ENCODE peak calls at places on chromosome 20, in ten cellular contexts. G is heart left ventricle, H is A549, X is H54, K is GM12891, L is IMR-90, E is breast epithelium, C is lower leg skin, M is stomach, A is gastrocnemius medialis. W is an unnamed sample.

GRCh38 chr20:11247943-11248475 is 574.2 kb upstream of the JAG1 start:
- DNase-seq in A (no peak), K (no peak), L (no peak), E (no peak), M (no peak), G (no peak), H (no peak), C (no peak), X (no peak), W (no peak)

GRCh38 chr20:14820771-14821170 is 483.4 kb upstream of the FLRT3 start:
- DNase-seq in H (no peak), L (no peak), K (no peak), E (no peak), M (no peak), C (no peak), A (no peak), X (no peak), G (no peak), W (no peak)

GRCh38 chr20:25306991-25307903 is 59.4 kb downstream of the PYGB start:
- DNase-seq in C (no peak), L (no peak), K (no peak), H (no peak), M (no peak), X (no peak), G (no peak), A (no peak), E (no peak), W (no peak)

GRCh38 chr20:52926505-52926904 is 45.7 kb upstream of the TSHZ2 start:
- DNase-seq in X (no peak), L (no peak), H (no peak), E (no peak), K (no peak), G (no peak), C (no peak), A (no peak), M (no peak), W (no peak)

GRCh38 chr20:1863296-1863695 is 31.9 kb upstream of the SIRPA start:
- DNase-seq in K (no peak), G (no peak), A (no peak), M (no peak), E (no peak), H (no peak), X (no peak), C (no peak), L (peak), W (no peak)

GRCh38 chr20:49880177-49880576 is 35.2 kb downstream of the SPATA2 start:
- DNase-seq in X (no peak), H (no peak), M (peak), A (no peak), E (no peak), K (no peak), C (no peak), G (no peak), L (peak), W (no peak)

GRCh38 chr20:23078351-23078993 is 7.7 kb downstream of the CD93 start:
- DNase-seq in H (no peak), E (no peak), G (no peak), M (no peak), C (no peak), K (no peak), A (no peak), L (no peak), X (no peak), W (no peak)

GRCh38 chr20:8454137-8454712 is 322.2 kb downstream of the PLCB1 start:
- DNase-seq in L (peak), H (peak), C (no peak), A (no peak), M (no peak), K (peak), G (no peak), E (no peak), X (peak), W (peak)

GRCh38 chr20:35766843-35767242 is 5.0 kb upstream of the PHF20 start:
- DNase-seq in E (no peak), X (no peak), L (no peak), K (no peak), M (no peak), G (no peak), H (no peak), A (no peak), C (no peak), W (no peak)

GRCh38 chr20:34713194-34713943 is 9.2 kb downstream of the TP53INP2 start:
- DNase-seq in L (peak), G (no peak), A (no peak), H (peak), K (no peak), C (no peak), E (no peak), M (no peak), X (peak), W (peak)

GRCh38 chr20:35886537-35886936 is 67.8 kb downstream of the SCAND1 start:
- DNase-seq in G (peak), K (no peak), C (no peak), A (peak), X (no peak), E (no peak), M (no peak), H (no peak), L (no peak), W (peak)

GRCh38 chr20:37892001-37892400 is 10.9 kb upstream of the VSTM2L start:
- DNase-seq in C (no peak), A (no peak), K (no peak), H (no peak), E (no peak), G (no peak), M (no peak), L (no peak), X (no peak), W (no peak)

GRCh38 chr20:5149892-5150225 is 23.1 kb downstream of the CDS2 start:
- DNase-seq in G (no peak), M (no peak), A (no peak), E (no peak), K (no peak), C (no peak), X (no peak), L (no peak), H (no peak), W (no peak)

GRCh38 chr20:33522256-33522820 is 32.4 kb downstream of the CBFA2T2 start:
- DNase-seq in C (no peak), G (no peak), A (no peak), M (no peak), L (no peak), E (no peak), K (no peak), H (no peak), X (no peak), W (no peak)

GRCh38 chr20:20796766-20797415 is 84.4 kb upstream of the RALGAPA2 start:
- DNase-seq in C (no peak), L (no peak), A (no peak), M (no peak), H (no peak), X (no peak), E (no peak), K (no peak), G (no peak), W (no peak)

GRCh38 chr20:29443819-29444218 is 1813.6 kb upstream of the DEFB115 start:
- DNase-seq in G (no peak), H (no peak), K (no peak), M (no peak), E (no peak), X (no peak), A (no peak), L (no peak), C (no peak), W (no peak)

GRCh38 chr20:431012-431904 is 23.2 kb downstream of the RBCK1 start:
- DNase-seq in E (peak), X (no peak), C (no peak), L (peak), K (no peak), A (peak), H (peak), M (peak), G (peak), W (peak)

GRCh38 chr20:49216991-49217578 is 2.1 kb upstream of the DDX27 start:
- DNase-seq in E (peak), A (peak), G (peak), X (peak), H (peak), K (peak), M (peak), L (peak), C (peak), W (peak)

GRCh38 chr20:60930023-60930790 is 321.9 kb upstream of the CDH4 start:
- DNase-seq in A (no peak), H (no peak), L (no peak), K (no peak), M (no peak), G (no peak), E (no peak), C (no peak), X (no peak), W (no peak)

GRCh38 chr20:1881240-1881835 is 13.9 kb upstream of the SIRPA start:
- DNase-seq in G (peak), H (no peak), C (no peak), L (no peak), X (no peak), K (no peak), M (no peak), A (peak), E (no peak), W (no peak)

GRCh38 chr20:52105045-52105572 is 86.5 kb downstream of the ZFP64 start:
- DNase-seq in H (peak), L (peak), X (peak), A (no peak), K (no peak), E (no peak), G (no peak), C (peak), M (no peak), W (no peak)

GRCh38 chr20:51494241-51495110 is 48.0 kb downstream of the NFATC2 start:
- DNase-seq in G (no peak), E (no peak), L (no peak), A (no peak), X (no peak), C (no peak), M (no peak), K (no peak), H (no peak), W (no peak)

GRCh38 chr20:51122931-51123658 is 100.2 kb upstream of the KCNG1 start:
- DNase-seq in X (no peak), L (no peak), M (no peak), G (no peak), H (no peak), E (no peak), A (no peak), C (no peak), K (no peak), W (no peak)

GRCh38 chr20:986733-987355 is 15.3 kb downstream of the RSPO4 start:
- DNase-seq in K (no peak), M (no peak), G (no peak), E (no peak), C (no peak), X (no peak), L (no peak), H (no peak), A (no peak), W (no peak)

GRCh38 chr20:49356676-49357075 is 78.8 kb upstream of the ZNFX1 start:
- DNase-seq in G (no peak), K (no peak), A (peak), M (no peak), H (no peak), X (no peak), E (no peak), C (no peak), L (no peak), W (no peak)

GRCh38 chr20:47711046-47711752 is 74.1 kb downstream of the SULF2 start:
- DNase-seq in H (no peak), L (no peak), A (no peak), C (no peak), X (no peak), K (no peak), M (peak), G (no peak), E (no peak), W (no peak)

GRCh38 chr20:3900187-3900604 is 11.0 kb downstream of the PANK2 start:
- DNase-seq in K (no peak), E (no peak), C (no peak), A (no peak), G (no peak), M (no peak), X (no peak), L (no peak), H (no peak), W (no peak)

GRCh38 chr20:25011261-25011660 is 18.7 kb upstream of the APMAP start:
- DNase-seq in L (no peak), K (no peak), H (no peak), C (no peak), G (peak), A (no peak), E (peak), X (no peak), M (no peak), W (no peak)

GRCh38 chr20:23142162-23143050 is 56.3 kb upstream of the CD93 start:
- DNase-seq in E (no peak), K (peak), L (no peak), A (peak), G (no peak), H (no peak), X (no peak), C (no peak), M (no peak), W (no peak)

GRCh38 chr20:46230811-46231282 is 77.5 kb downstream of the CDH22 start:
- DNase-seq in C (no peak), G (peak), H (no peak), K (no peak), X (peak), L (peak), E (no peak), A (no peak), M (no peak), W (no peak)

GRCh38 chr20:63310265-63310971 is 17.4 kb downstream of the COL20A1 start:
- DNase-seq in C (no peak), X (no peak), L (peak), G (no peak), A (no peak), H (no peak), E (no peak), M (no peak), K (no peak), W (no peak)

GRCh38 chr20:48619126-48620101 is 208.4 kb downstream of the PREX1 start:
- DNase-seq in L (no peak), M (no peak), C (no peak), G (no peak), X (no peak), A (peak), H (no peak), K (no peak), E (no peak), W (no peak)

GRCh38 chr20:62021794-62022419 is 43.8 kb downstream of the TAF4 start:
- DNase-seq in K (no peak), L (no peak), C (no peak), X (no peak), G (no peak), A (no peak), M (no peak), E (no peak), H (no peak), W (no peak)

GRCh38 chr20:41136695-41137411 is 490 bp upstream of the PLCG1 start:
- DNase-seq in L (peak), A (peak), K (peak), X (peak), H (peak), G (peak), E (peak), M (peak), C (peak), W (peak)
- TF ChIP-seq POLR2A in L (peak), A (peak), K (peak), X (peak), H (peak), G (peak), E (peak), M (no peak), C (peak), W (peak)

GRCh38 chr20:44967207-44967807 is 995 bp downstream of the STK4 start:
- DNase-seq in A (no peak), L (no peak), C (no peak), H (no peak), K (no peak), G (no peak), X (no peak), M (no peak), E (no peak), W (peak)
- TF ChIP-seq POLR2A in A (no peak), L (no peak), C (no peak), H (no peak), K (no peak), G (no peak), X (no peak), M (no peak), E (no peak), W (no peak)

GRCh38 chr20:18287915-18288747 is at the start of gene ZNF133:
- DNase-seq in H (peak), K (peak), M (peak), X (peak), A (peak), G (peak), C (peak), E (peak), L (peak), W (peak)
- TF ChIP-seq POLR2A in H (peak), K (peak), M (no peak), X (peak), A (peak), G (no peak), C (peak), E (peak), L (peak), W (peak)

GRCh38 chr20:59018817-59019216 is 412 bp upstream of the TUBB1 start:
- DNase-seq in E (no peak), M (no peak), H (no peak), C (no peak), X (no peak), L (no peak), A (no peak), G (no peak), K (no peak), W (no peak)

GRCh38 chr20:59019217-59019616 is at the start of gene TUBB1:
- DNase-seq in G (no peak), C (no peak), L (no peak), X (no peak), E (no peak), K (no peak), H (no peak), A (no peak), M (no peak), W (peak)

GRCh38 chr20:59023616-59024015 is 4.4 kb downstream of the TUBB1 start:
- DNase-seq in X (no peak), L (no peak), A (no peak), C (no peak), H (no peak), G (no peak), E (no peak), K (no peak), M (no peak), W (no peak)

GRCh38 chr20:59022754-59023153 is 3.5 kb downstream of the TUBB1 start:
- DNase-seq in M (no peak), A (no peak), K (no peak), X (no peak), L (no peak), H (no peak), G (no peak), E (no peak), C (no peak), W (no peak)

GRCh38 chr20:59020938-59021551 is 1.8 kb downstream of the TUBB1 start:
- DNase-seq in E (no peak), A (no peak), L (peak), X (no peak), M (no peak), K (no peak), C (no peak), G (no peak), H (no peak), W (peak)
- TF ChIP-seq POLR2A in E (no peak), A (no peak), L (no peak), X (no peak), M (no peak), K (no peak), C (no peak), G (no peak), H (no peak), W (peak)

DNA sequence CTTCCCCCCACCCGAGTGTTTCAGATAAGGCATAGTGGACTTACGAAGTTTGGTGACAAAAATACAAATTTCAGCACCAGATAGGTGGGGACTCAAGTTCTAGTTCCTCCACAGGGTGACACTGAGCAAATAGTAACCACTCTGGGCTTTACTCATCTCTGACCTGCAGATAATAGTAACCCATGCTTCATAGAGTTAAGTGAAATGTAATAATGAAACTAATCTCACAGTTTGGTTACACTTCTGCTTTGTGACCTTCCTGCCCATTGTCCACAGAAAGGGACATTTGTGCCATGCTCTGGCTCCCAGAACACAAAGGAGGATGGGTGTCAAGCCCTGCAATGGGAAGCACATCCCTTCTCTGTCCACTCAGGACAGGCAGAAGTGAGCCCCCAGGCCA is 8.5 kb downstream of the MAFB start:
- DNase-seq in E (no peak), K (no peak), L (no peak), H (no peak), C (no peak), G (no peak), A (no peak), M (no peak), X (no peak), W (no peak)
- TF ChIP-seq POLR2A in E (no peak), K (no peak), L (no peak), H (no peak), C (no peak), G (no peak), A (no peak), M (no peak), X (no peak), W (no peak)

DNA sequence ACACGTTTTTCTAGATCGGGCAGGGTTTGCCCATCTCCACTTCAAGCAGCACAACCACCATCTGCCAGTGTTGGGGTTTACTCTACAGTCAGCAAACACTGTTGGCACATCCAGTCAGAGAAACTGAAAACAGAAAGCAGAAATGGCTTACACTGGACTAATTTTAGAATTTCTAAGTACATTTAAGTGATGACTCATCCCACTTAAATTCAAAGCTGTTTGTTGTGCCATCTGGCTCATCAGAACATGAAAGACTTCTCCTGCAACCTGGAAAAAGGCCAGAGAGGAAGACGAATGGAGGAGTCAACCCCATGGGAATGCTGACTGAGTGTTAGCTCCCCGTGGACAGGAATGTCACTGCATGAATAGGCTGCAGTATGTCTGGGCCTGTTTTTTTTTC is 21.8 kb downstream of the FAM209B start:
- DNase-seq in M (no peak), X (peak), E (no peak), L (peak), C (peak), A (peak), K (peak), G (peak), H (peak), W (no peak)
- TF ChIP-seq POLR2A in M (no peak), X (no peak), E (no peak), L (no peak), C (no peak), A (no peak), K (no peak), G (no peak), H (no peak), W (no peak)